ENCODE peak calls at places on chromosomes 3 and 15, in six cellular contexts. G is lower lobe of right lung, I is NCI-H1417, B is Caco-2, D is WTC11, J is ELF-1. V is an unnamed sample.

GRCh38 chr15:57224664-57225063 is 151.6 kb upstream of the CGNL1 start:
- DNase-seq in G (no peak), I (no peak), B (no peak), D (no peak), J (no peak), V (no peak)

GRCh38 chr3:188212308-188212969 is 58.5 kb downstream of the LPP start:
- DNase-seq in G (no peak), I (no peak), B (peak), D (no peak), J (peak), V (no peak)

GRCh38 chr15:74784426-74784825 is 2.5 kb downstream of the CSK start:
- DNase-seq in G (no peak), I (no peak), B (no peak), D (no peak), J (no peak), V (no peak)

GRCh38 chr3:56422316-56422715 is 46.0 kb downstream of the ERC2 start:
- DNase-seq in G (no peak), I (no peak), B (no peak), D (no peak), J (no peak), V (no peak)

GRCh38 chr3:161148832-161149475 is 43.8 kb upstream of the B3GALNT1 start:
- DNase-seq in G (no peak), I (no peak), B (no peak), D (no peak), J (no peak), V (no peak)

GRCh38 chr15:89455535-89455934 is 40.8 kb downstream of the RHCG start:
- DNase-seq in G (no peak), I (peak), B (peak), D (no peak), J (no peak), V (no peak)

GRCh38 chr3:108333951-108334350 is 37.6 kb downstream of the HHLA2 start:
- DNase-seq in G (no peak), I (no peak), B (no peak), D (no peak), J (no peak), V (no peak)

GRCh38 chr3:65534825-65535224 is 503.9 kb downstream of the MAGI1 start:
- DNase-seq in G (no peak), I (no peak), B (no peak), D (no peak), J (no peak), V (no peak)

GRCh38 chr3:66186545-66186944 is 34.3 kb upstream of the SLC25A26 start:
- DNase-seq in G (no peak), I (no peak), B (no peak), D (no peak), J (no peak), V (no peak)

GRCh38 chr15:88454867-88455810 is 12.0 kb downstream of the MRPL46 start:
- DNase-seq in G (peak), I (peak), B (peak), D (peak), J (peak), V (peak)

GRCh38 chr3:61910732-61911131 is 349.4 kb downstream of the PTPRG start:
- DNase-seq in G (no peak), I (no peak), B (no peak), D (no peak), J (no peak), V (no peak)

GRCh38 chr15:28875461-28875965 is 10.3 kb upstream of the APBA2 start:
- DNase-seq in G (no peak), I (no peak), B (no peak), D (no peak), J (peak), V (no peak)

GRCh38 chr15:70783041-70783440 is 19.7 kb upstream of the UACA start:
- DNase-seq in G (no peak), I (no peak), B (no peak), D (no peak), J (no peak), V (no peak)

GRCh38 chr15:56243117-56243773 is 434 bp downstream of the RFX7 start:
- DNase-seq in G (peak), I (peak), B (peak), D (peak), J (peak), V (peak)

GRCh38 chr3:32354362-32354778 is 37.3 kb upstream of the CMTM7 start:
- DNase-seq in G (no peak), I (no peak), B (no peak), D (no peak), J (no peak), V (no peak)

GRCh38 chr3:67647390-67647878 is 7.0 kb downstream of the SUCLG2 start:
- DNase-seq in G (no peak), I (peak), B (peak), D (no peak), J (no peak), V (no peak)

GRCh38 chr3:184381261-184382224 is 1.7 kb downstream of the CHRD start:
- DNase-seq in G (no peak), I (no peak), B (no peak), D (peak), J (peak), V (peak)

GRCh38 chr3:31077021-31077601 is 182.7 kb upstream of the GADL1 start:
- DNase-seq in G (no peak), I (no peak), B (no peak), D (no peak), J (no peak), V (no peak)

GRCh38 chr3:108946292-108947290 is 7.1 kb downstream of the GUCA1C start:
- DNase-seq in G (no peak), I (peak), B (no peak), D (no peak), J (no peak), V (no peak)

GRCh38 chr3:196207833-196208607 is 3.2 kb downstream of the ZDHHC19 start:
- DNase-seq in G (peak), I (peak), B (peak), D (peak), J (peak), V (peak)

GRCh38 chr3:192566706-192567290 is 160.5 kb downstream of the FGF12 start:
- DNase-seq in G (peak), I (peak), B (peak), D (peak), J (peak), V (peak)

GRCh38 chr3:192494176-192494575 is 233.2 kb downstream of the FGF12 start:
- DNase-seq in G (no peak), I (peak), B (no peak), D (no peak), J (no peak), V (no peak)

GRCh38 chr3:52028572-52028971 is 27.8 kb downstream of the DUSP7 start:
- DNase-seq in G (no peak), I (no peak), B (no peak), D (no peak), J (no peak), V (no peak)

GRCh38 chr3:102156426-102156825 is 278.4 kb upstream of the ZPLD1 start:
- DNase-seq in G (no peak), I (no peak), B (no peak), D (no peak), J (no peak), V (no peak)

GRCh38 chr15:37765809-37766208 is 168.6 kb upstream of the TMCO5A start:
- DNase-seq in G (no peak), I (peak), B (no peak), D (no peak), J (no peak), V (no peak)

GRCh38 chr15:67091073-67091965 is 25.9 kb downstream of the SMAD3 start:
- DNase-seq in G (peak), I (no peak), B (no peak), D (no peak), J (peak), V (peak)

GRCh38 chr3:185779461-185779860 is 45.4 kb downstream of the IGF2BP2 start:
- DNase-seq in G (no peak), I (no peak), B (no peak), D (no peak), J (peak), V (no peak)

GRCh38 chr3:80051602-80051962 is 283.8 kb upstream of the ROBO1 start:
- DNase-seq in G (no peak), I (no peak), B (no peak), D (no peak), J (no peak), V (no peak)

GRCh38 chr3:50603261-50604109 is 8.1 kb downstream of the CISH start:
- DNase-seq in G (no peak), I (no peak), B (no peak), D (no peak), J (no peak), V (no peak)

GRCh38 chr15:77966540-77967290 is 110.8 kb downstream of the TBC1D2B start:
- DNase-seq in G (no peak), I (peak), B (peak), D (peak), J (no peak), V (peak)

GRCh38 chr3:111592143-111592542 is 3.0 kb downstream of the ZBED2 start:
- DNase-seq in G (no peak), I (no peak), B (no peak), D (no peak), J (no peak), V (no peak)

GRCh38 chr3:141094851-141095545 is 43.9 kb downstream of the SPSB4 start:
- DNase-seq in G (no peak), I (peak), B (no peak), D (no peak), J (peak), V (no peak)

GRCh38 chr15:90083419-90083818 is 18.8 kb downstream of the IDH2 start:
- DNase-seq in G (no peak), I (no peak), B (no peak), D (no peak), J (no peak), V (no peak)